ENCODE peak calls at places on chromosomes 7 and 10, in six cellular contexts. R, A, S, M, B and C are unnamed samples.
A peak's percentile ranks its signal among the peaks of the same experiment; 100 is the strongest.

GRCh38 chr10:50585921-50586739 is 37.6 kb downstream of the SGMS1 start:
- DNase-seq in R (peak; percentile 38), A (no peak), S (no peak), M (no peak), B (no peak), C (peak; percentile 46)

GRCh38 chr7:636396-636795 is 90.1 kb upstream of the DNAAF5 start:
- DNase-seq in R (peak; percentile 23), A (no peak), S (no peak), M (no peak), B (peak; percentile 25), C (no peak)

GRCh38 chr7:75814407-75814947 is 871 bp upstream of the CCL24 start:
- DNase-seq in R (peak; percentile 59), A (no peak), S (no peak), M (no peak), B (no peak), C (no peak)

GRCh38 chr7:1040790-1041189 is 3.6 kb upstream of the GPR146 start:
- DNase-seq in R (peak; percentile 32), A (no peak), S (peak; percentile 36), M (no peak), B (no peak), C (no peak)

GRCh38 chr10:81874878-81875679 is at the start of gene NRG3:
- DNase-seq in R (no peak), A (no peak), S (peak; percentile 30), M (no peak), B (peak; percentile 25), C (no peak)

GRCh38 chr7:159198016-159198724 is 53.5 kb upstream of the VIPR2 start:
- DNase-seq in R (no peak), A (no peak), S (no peak), M (no peak), B (no peak), C (no peak)

GRCh38 chr10:53597835-53598251 is 825.3 kb upstream of the MBL2 start:
- DNase-seq in R (peak; percentile 69), A (no peak), S (no peak), M (no peak), B (no peak), C (no peak)

GRCh38 chr7:121530251-121531174 is 134.4 kb upstream of the FAM3C start:
- DNase-seq in R (peak; percentile 100), A (no peak), S (no peak), M (peak; percentile 93), B (no peak), C (peak; percentile 85)

GRCh38 chr7:47188653-47189315 is 393.1 kb downstream of the TNS3 start:
- DNase-seq in R (no peak), A (no peak), S (no peak), M (no peak), B (no peak), C (no peak)

GRCh38 chr7:41459623-41460256 is 243.2 kb downstream of the INHBA start:
- DNase-seq in R (no peak), A (no peak), S (no peak), M (no peak), B (no peak), C (no peak)

GRCh38 chr7:22319424-22320403 is 37.2 kb downstream of the RAPGEF5 start:
- DNase-seq in R (no peak), A (no peak), S (no peak), M (no peak), B (no peak), C (no peak)

GRCh38 chr10:644076-644942 is 45.2 kb downstream of the DIP2C start:
- DNase-seq in R (no peak), A (no peak), S (no peak), M (no peak), B (no peak), C (no peak)